ENCODE peak calls at places on chromosomes 16 and 17, in nine cellular contexts. One of them, this sample, is unnamed.

GRCh38 chr16:11064846-11065245 is 120.5 kb downstream of the CLEC16A start:
- DNase-seq in EH: peak
- DNase-seq in OCI-M1: no peak
- DNase-seq in activated CD4-positive, alpha-beta T cell treated with anti-CD3 and anti-CD28 coated beads for 36 hours: no peak
- DNase-seq in GM10248: no peak
- DNase-seq in mucosa of descending colon: no peak
- DNase-seq in adipocyte: peak
- DNase-seq in fibroblast of the conjunctiva: no peak
- DNase-seq in activated gamma-delta T cell treated with Interleukin-2 at 50 U/mL for 16 hours: no peak
- DNase-seq in this sample: peak

GRCh38 chr17:73697872-73698271 is 53.6 kb upstream of the SDK2 start:
- DNase-seq in activated CD4-positive, alpha-beta T cell treated with anti-CD3 and anti-CD28 coated beads for 36 hours: no peak
- DNase-seq in fibroblast of the conjunctiva: no peak
- DNase-seq in adipocyte: no peak
- DNase-seq in mucosa of descending colon: no peak
- DNase-seq in OCI-M1: no peak
- DNase-seq in activated gamma-delta T cell treated with Interleukin-2 at 50 U/mL for 16 hours: no peak
- DNase-seq in EH: no peak
- DNase-seq in GM10248: no peak
- DNase-seq in this sample: no peak

GRCh38 chr17:78358538-78359215 is 1.2 kb downstream of the SOCS3 start:
- DNase-seq in GM10248: no peak
- DNase-seq in EH: peak
- DNase-seq in OCI-M1: no peak
- DNase-seq in fibroblast of the conjunctiva: no peak
- DNase-seq in mucosa of descending colon: peak
- DNase-seq in activated gamma-delta T cell treated with Interleukin-2 at 50 U/mL for 16 hours: no peak
- DNase-seq in activated CD4-positive, alpha-beta T cell treated with anti-CD3 and anti-CD28 coated beads for 36 hours: peak
- DNase-seq in adipocyte: peak
- DNase-seq in this sample: peak

GRCh38 chr16:54121539-54122295 is 164.9 kb downstream of the IRX3 start:
- DNase-seq in activated CD4-positive, alpha-beta T cell treated with anti-CD3 and anti-CD28 coated beads for 36 hours: no peak
- DNase-seq in EH: no peak
- DNase-seq in activated gamma-delta T cell treated with Interleukin-2 at 50 U/mL for 16 hours: no peak
- DNase-seq in GM10248: no peak
- DNase-seq in mucosa of descending colon: no peak
- DNase-seq in fibroblast of the conjunctiva: no peak
- DNase-seq in OCI-M1: no peak
- DNase-seq in adipocyte: no peak
- DNase-seq in this sample: no peak

GRCh38 chr17:38749222-38750043 is 1.3 kb upstream of the PCGF2 start:
- DNase-seq in mucosa of descending colon: peak
- DNase-seq in adipocyte: peak
- DNase-seq in activated CD4-positive, alpha-beta T cell treated with anti-CD3 and anti-CD28 coated beads for 36 hours: peak
- DNase-seq in GM10248: no peak
- DNase-seq in EH: peak
- DNase-seq in fibroblast of the conjunctiva: peak
- DNase-seq in OCI-M1: peak
- DNase-seq in activated gamma-delta T cell treated with Interleukin-2 at 50 U/mL for 16 hours: no peak
- DNase-seq in this sample: peak

GRCh38 chr17:61218438-61218837 is 181.2 kb upstream of the TBX2 start:
- DNase-seq in adipocyte: peak
- DNase-seq in activated CD4-positive, alpha-beta T cell treated with anti-CD3 and anti-CD28 coated beads for 36 hours: no peak
- DNase-seq in GM10248: no peak
- DNase-seq in EH: peak
- DNase-seq in OCI-M1: no peak
- DNase-seq in mucosa of descending colon: no peak
- DNase-seq in fibroblast of the conjunctiva: no peak
- DNase-seq in activated gamma-delta T cell treated with Interleukin-2 at 50 U/mL for 16 hours: no peak
- DNase-seq in this sample: peak

GRCh38 chr17:79733692-79734070 is 2.9 kb downstream of the ENPP7 start:
- DNase-seq in EH: no peak
- DNase-seq in GM10248: no peak
- DNase-seq in activated gamma-delta T cell treated with Interleukin-2 at 50 U/mL for 16 hours: no peak
- DNase-seq in activated CD4-positive, alpha-beta T cell treated with anti-CD3 and anti-CD28 coated beads for 36 hours: no peak
- DNase-seq in adipocyte: no peak
- DNase-seq in fibroblast of the conjunctiva: no peak
- DNase-seq in OCI-M1: no peak
- DNase-seq in mucosa of descending colon: no peak
- DNase-seq in this sample: no peak

GRCh38 chr16:89040861-89041570 is 52.6 kb upstream of the ACSF3 start:
- DNase-seq in fibroblast of the conjunctiva: no peak
- DNase-seq in OCI-M1: no peak
- DNase-seq in activated gamma-delta T cell treated with Interleukin-2 at 50 U/mL for 16 hours: no peak
- DNase-seq in mucosa of descending colon: peak
- DNase-seq in EH: no peak
- DNase-seq in adipocyte: no peak
- DNase-seq in GM10248: no peak
- DNase-seq in activated CD4-positive, alpha-beta T cell treated with anti-CD3 and anti-CD28 coated beads for 36 hours: no peak
- DNase-seq in this sample: no peak

GRCh38 chr17:4833178-4833940 is at the start of gene MINK1:
- DNase-seq in activated gamma-delta T cell treated with Interleukin-2 at 50 U/mL for 16 hours: peak
- DNase-seq in adipocyte: peak
- DNase-seq in mucosa of descending colon: peak
- DNase-seq in GM10248: peak
- DNase-seq in fibroblast of the conjunctiva: peak
- DNase-seq in OCI-M1: peak
- DNase-seq in activated CD4-positive, alpha-beta T cell treated with anti-CD3 and anti-CD28 coated beads for 36 hours: peak
- DNase-seq in EH: peak
- DNase-seq in this sample: peak

GRCh38 chr16:86911311-86911999 is 333.1 kb downstream of the FOXL1 start:
- DNase-seq in GM10248: no peak
- DNase-seq in adipocyte: no peak
- DNase-seq in mucosa of descending colon: no peak
- DNase-seq in OCI-M1: no peak
- DNase-seq in activated CD4-positive, alpha-beta T cell treated with anti-CD3 and anti-CD28 coated beads for 36 hours: no peak
- DNase-seq in EH: no peak
- DNase-seq in activated gamma-delta T cell treated with Interleukin-2 at 50 U/mL for 16 hours: no peak
- DNase-seq in fibroblast of the conjunctiva: no peak
- DNase-seq in this sample: no peak

GRCh38 chr17:62761884-62762283 is 46.2 kb downstream of the MARCHF10 start:
- DNase-seq in activated gamma-delta T cell treated with Interleukin-2 at 50 U/mL for 16 hours: no peak
- DNase-seq in fibroblast of the conjunctiva: no peak
- DNase-seq in adipocyte: no peak
- DNase-seq in EH: no peak
- DNase-seq in OCI-M1: no peak
- DNase-seq in activated CD4-positive, alpha-beta T cell treated with anti-CD3 and anti-CD28 coated beads for 36 hours: no peak
- DNase-seq in GM10248: no peak
- DNase-seq in mucosa of descending colon: no peak
- DNase-seq in this sample: no peak

GRCh38 chr16:87822002-87822390 is 47.3 kb downstream of the SLC7A5 start:
- DNase-seq in mucosa of descending colon: no peak
- DNase-seq in activated gamma-delta T cell treated with Interleukin-2 at 50 U/mL for 16 hours: no peak
- DNase-seq in fibroblast of the conjunctiva: no peak
- DNase-seq in GM10248: no peak
- DNase-seq in activated CD4-positive, alpha-beta T cell treated with anti-CD3 and anti-CD28 coated beads for 36 hours: no peak
- DNase-seq in adipocyte: no peak
- DNase-seq in OCI-M1: no peak
- DNase-seq in EH: no peak
- DNase-seq in this sample: no peak

GRCh38 chr16:14302031-14302398 is 230.9 kb downstream of the MRTFB start:
- DNase-seq in adipocyte: peak
- DNase-seq in activated gamma-delta T cell treated with Interleukin-2 at 50 U/mL for 16 hours: no peak
- DNase-seq in fibroblast of the conjunctiva: peak
- DNase-seq in OCI-M1: peak
- DNase-seq in mucosa of descending colon: peak
- DNase-seq in GM10248: peak
- DNase-seq in EH: peak
- DNase-seq in activated CD4-positive, alpha-beta T cell treated with anti-CD3 and anti-CD28 coated beads for 36 hours: peak
- DNase-seq in this sample: peak

GRCh38 chr17:58525239-58525638 is 10.8 kb upstream of the MTMR4 start:
- DNase-seq in adipocyte: peak
- DNase-seq in GM10248: no peak
- DNase-seq in activated CD4-positive, alpha-beta T cell treated with anti-CD3 and anti-CD28 coated beads for 36 hours: no peak
- DNase-seq in activated gamma-delta T cell treated with Interleukin-2 at 50 U/mL for 16 hours: no peak
- DNase-seq in OCI-M1: no peak
- DNase-seq in mucosa of descending colon: no peak
- DNase-seq in EH: peak
- DNase-seq in fibroblast of the conjunctiva: no peak
- DNase-seq in this sample: peak

GRCh38 chr16:28100810-28101532 is 37.5 kb upstream of the GSG1L start:
- DNase-seq in OCI-M1: no peak
- DNase-seq in fibroblast of the conjunctiva: no peak
- DNase-seq in activated CD4-positive, alpha-beta T cell treated with anti-CD3 and anti-CD28 coated beads for 36 hours: no peak
- DNase-seq in activated gamma-delta T cell treated with Interleukin-2 at 50 U/mL for 16 hours: no peak
- DNase-seq in adipocyte: no peak
- DNase-seq in mucosa of descending colon: peak
- DNase-seq in GM10248: no peak
- DNase-seq in EH: no peak
- DNase-seq in this sample: no peak